ENCODE peak calls at places on chromosome 21, in seven cellular contexts. Z is IMR-90, Q is SK-N-SH, M is A549, G is H1, T is HepG2, L is GM12878. Y is an unnamed sample.

GRCh38 chr21:43644609-43645008 is 14.7 kb downstream of the HSF2BP start:
- DNase-seq in Z (peak), M (peak), L (no peak), Q (no peak), G (no peak), T (no peak), Y (no peak)

GRCh38 chr21:29674343-29674742 is 265.5 kb downstream of the GRIK1 start:
- DNase-seq in G (no peak), T (no peak), M (no peak), L (no peak), Z (no peak), Q (no peak), Y (no peak)

GRCh38 chr21:35658242-35658641 is 402.1 kb downstream of the SETD4 start:
- DNase-seq in Q (no peak), G (no peak), T (no peak), L (no peak), M (no peak), Z (peak), Y (no peak)

GRCh38 chr21:17688912-17689874 is 76.5 kb upstream of the BTG3 start:
- DNase-seq in T (peak), M (peak), Q (no peak), Z (peak), G (no peak), L (no peak), Y (peak)

GRCh38 chr21:14319805-14320204 is 63.1 kb downstream of the HSPA13 start:
- DNase-seq in M (no peak), G (no peak), Q (no peak), L (no peak), T (no peak), Z (no peak), Y (no peak)

GRCh38 chr21:16454371-16454770 is 724.6 kb downstream of the USP25 start:
- DNase-seq in G (no peak), Z (no peak), T (no peak), M (peak), Q (no peak), L (no peak), Y (no peak)

GRCh38 chr21:37463083-37463780 is 96.7 kb downstream of the DYRK1A start:
- DNase-seq in L (peak), T (peak), G (no peak), M (peak), Q (peak), Z (peak), Y (peak)

GRCh38 chr21:41133896-41134522 is 34.0 kb upstream of the BACE2 start:
- DNase-seq in L (no peak), T (peak), Z (peak), Q (peak), G (no peak), M (peak), Y (peak)

GRCh38 chr21:28345934-28346333 is 646.7 kb downstream of the LTN1 start:
- DNase-seq in Q (no peak), L (no peak), G (no peak), T (no peak), M (no peak), Z (no peak), Y (no peak)

GRCh38 chr21:27326293-27326692 is 359.4 kb upstream of the ADAMTS5 start:
- DNase-seq in Q (no peak), M (no peak), T (no peak), G (no peak), Z (no peak), L (no peak), Y (no peak)

GRCh38 chr21:32834825-32835224 is 63.3 kb upstream of the PAXBP1 start:
- DNase-seq in M (no peak), L (no peak), Q (no peak), Z (no peak), G (no peak), T (no peak), Y (no peak)

GRCh38 chr21:24369278-24369677 is 1238.0 kb downstream of the MRPL39 start:
- DNase-seq in Q (no peak), Z (no peak), T (no peak), L (no peak), G (no peak), M (no peak), Y (no peak)

GRCh38 chr21:32533053-32533452 is 52.3 kb downstream of the TCP10L start:
- DNase-seq in T (no peak), M (no peak), L (no peak), Z (no peak), G (no peak), Q (no peak), Y (no peak)

GRCh38 chr21:40422851-40423635 is 423.9 kb downstream of the DSCAM start:
- DNase-seq in G (no peak), M (no peak), L (no peak), Q (peak), Z (no peak), T (no peak), Y (no peak)

GRCh38 chr21:26717146-26717739 is 128.0 kb downstream of the ADAMTS1 start:
- DNase-seq in T (no peak), Q (peak), G (no peak), M (peak), L (no peak), Z (peak), Y (no peak)

GRCh38 chr21:32412998-32413504 is 545 bp downstream of the EVA1C start:
- DNase-seq in M (no peak), Z (no peak), Q (no peak), G (no peak), T (no peak), L (no peak), Y (no peak)

GRCh38 chr21:27393726-27394125 is 426.8 kb upstream of the ADAMTS5 start:
- DNase-seq in G (no peak), L (no peak), T (no peak), Z (peak), M (no peak), Q (no peak), Y (no peak)

GRCh38 chr21:20999567-21000169 is 1.5 kb downstream of the NCAM2 start:
- DNase-seq in Z (peak), Q (peak), G (no peak), L (no peak), T (peak), M (peak), Y (peak)

GRCh38 chr21:26849428-26850115 is 4.4 kb upstream of the ADAMTS1 start:
- DNase-seq in M (peak), T (peak), Q (peak), G (no peak), L (no peak), Z (peak), Y (peak)

GRCh38 chr21:27700974-27701614 is 734.2 kb upstream of the ADAMTS5 start:
- DNase-seq in Q (peak), G (peak), L (no peak), M (peak), T (peak), Z (peak), Y (peak)

GRCh38 chr21:21806711-21807597 is 808.7 kb downstream of the NCAM2 start:
- DNase-seq in M (no peak), G (no peak), L (no peak), Q (peak), Z (no peak), T (no peak), Y (no peak)

GRCh38 chr21:36706482-36706852 is 7.6 kb downstream of the SIM2 start:
- DNase-seq in Z (no peak), T (no peak), Q (no peak), G (no peak), M (no peak), L (no peak), Y (no peak)

GRCh38 chr21:36097427-36098230 is 27.8 kb downstream of the CBR1 start:
- DNase-seq in M (no peak), L (peak), Z (no peak), Q (no peak), G (no peak), T (no peak), Y (peak)

GRCh38 chr21:35014302-35015044 is 34.6 kb downstream of the RUNX1 start:
- DNase-seq in M (no peak), T (no peak), Z (peak), Q (no peak), G (no peak), L (no peak), Y (no peak)

GRCh38 chr21:36247316-36247715 is 72.7 kb upstream of the MORC3 start:
- DNase-seq in G (no peak), M (no peak), Z (peak), L (no peak), T (no peak), Q (no peak), Y (no peak)

GRCh38 chr21:25171438-25171837 is 435.8 kb downstream of the MRPL39 start:
- DNase-seq in Z (peak), Q (no peak), G (no peak), T (no peak), L (no peak), M (no peak), Y (no peak)

GRCh38 chr21:27024971-27025370 is 58.1 kb upstream of the ADAMTS5 start:
- DNase-seq in L (no peak), Q (no peak), Z (peak), M (no peak), G (no peak), T (no peak), Y (no peak)

GRCh38 chr21:19684328-19684727 is 1280.7 kb upstream of the TMPRSS15 start:
- DNase-seq in Z (no peak), L (no peak), Q (peak), M (no peak), T (no peak), G (no peak), Y (no peak)

GRCh38 chr21:40421121-40421520 is 425.8 kb downstream of the DSCAM start:
- DNase-seq in T (no peak), M (no peak), G (no peak), Q (no peak), L (no peak), Z (no peak), Y (no peak)

GRCh38 chr21:37264808-37265207 is 2.3 kb downstream of the VPS26C start:
- DNase-seq in L (no peak), Z (no peak), T (no peak), M (no peak), G (no peak), Q (no peak), Y (no peak)

GRCh38 chr21:40990366-40990765 is 143.4 kb upstream of the DSCAM start:
- DNase-seq in G (no peak), M (no peak), Z (no peak), L (no peak), T (no peak), Q (no peak), Y (no peak)

GRCh38 chr21:25107708-25108107 is 499.6 kb downstream of the MRPL39 start:
- DNase-seq in T (no peak), M (no peak), G (peak), Q (no peak), Z (peak), L (no peak), Y (no peak)

GRCh38 chr21:44299085-44299457 is 782 bp upstream of the PFKL start:
- DNase-seq in Z (peak), Q (no peak), M (no peak), G (no peak), L (no peak), T (no peak), Y (no peak)

GRCh38 chr21:36676039-36676950 is 22.6 kb upstream of the SIM2 start:
- DNase-seq in Q (no peak), Z (no peak), M (no peak), T (no peak), G (no peak), L (no peak), Y (no peak)

GRCh38 chr21:38758815-38759214 is 46.9 kb upstream of the ETS2 start:
- DNase-seq in Q (peak), T (no peak), L (no peak), G (no peak), M (no peak), Z (no peak), Y (no peak)

GRCh38 chr21:38759286-38759872 is 46.4 kb upstream of the ETS2 start:
- DNase-seq in M (no peak), L (no peak), G (no peak), T (no peak), Q (peak), Z (no peak), Y (no peak)

GRCh38 chr21:38760762-38761155 is 45.0 kb upstream of the ETS2 start:
- DNase-seq in Q (no peak), G (no peak), Z (no peak), M (no peak), T (no peak), L (no peak), Y (no peak)

GRCh38 chr21:38761531-38761930 is 44.2 kb upstream of the ETS2 start:
- DNase-seq in M (no peak), Z (no peak), Q (no peak), G (no peak), L (no peak), T (no peak), Y (no peak)

DNA sequence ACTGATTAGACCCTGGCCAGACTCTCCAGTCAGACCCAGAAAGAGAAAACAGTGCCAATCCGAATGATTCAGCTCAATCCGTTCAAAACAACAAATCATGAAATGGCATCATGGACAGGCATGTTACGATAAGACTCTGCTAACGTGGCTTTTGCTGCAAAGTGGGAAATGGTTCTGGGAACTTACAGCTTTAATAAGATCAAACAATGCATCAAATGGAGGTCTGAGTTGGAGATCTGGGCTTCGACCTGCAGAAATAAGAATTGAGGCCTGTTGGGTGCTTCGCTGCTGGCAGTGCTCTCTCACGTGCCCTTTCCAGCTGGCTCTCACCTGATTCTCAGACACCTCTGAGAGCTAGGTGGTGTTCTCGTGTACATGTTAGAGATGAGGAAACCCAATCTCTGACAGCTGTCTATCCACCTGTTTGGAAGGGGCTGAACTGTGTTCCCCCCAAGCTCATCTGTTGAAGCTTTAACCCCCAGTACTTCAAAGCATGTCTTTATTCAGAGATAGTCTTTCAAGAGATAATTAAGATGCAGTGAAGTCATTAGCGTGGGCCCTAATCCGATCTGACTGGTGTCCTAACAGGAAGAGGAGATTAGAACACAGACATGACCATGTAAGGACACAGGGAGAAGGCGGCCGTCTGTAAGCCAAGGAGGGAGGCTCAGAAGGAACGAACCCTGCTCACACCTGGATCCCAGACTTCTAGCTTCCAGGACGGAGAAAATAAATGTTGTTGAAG is 45.5 kb upstream of the ETS2 start:
- DNase-seq in T (no peak), G (no peak), Q (no peak), Z (peak), M (no peak), L (no peak), Y (no peak)
- TF ChIP-seq RFX5 in T (no peak), G (no peak), Q (no peak), Z (no peak), M (no peak), L (no peak), Y (no peak)

GRCh38 chr21:45543710-45544448 is 1.6 kb upstream of the SLC19A1 start:
- DNase-seq in M (no peak), G (no peak), T (no peak), Q (peak), L (no peak), Z (no peak), Y (no peak)

GRCh38 chr21:45542242-45542666 is at the start of gene SLC19A1:
- DNase-seq in G (no peak), M (peak), L (no peak), Q (peak), T (no peak), Z (peak), Y (peak)

GRCh38 chr21:45541221-45542039 is 810 bp downstream of the SLC19A1 start:
- DNase-seq in Z (peak), Q (peak), T (no peak), L (no peak), M (peak), G (no peak), Y (peak)

GRCh38 chr21:45543371-45543709 is 1.1 kb upstream of the SLC19A1 start:
- DNase-seq in M (no peak), Z (no peak), G (no peak), T (no peak), L (no peak), Q (peak), Y (no peak)

GRCh38 chr21:45542667-45543370 is 579 bp upstream of the SLC19A1 start:
- DNase-seq in G (no peak), T (no peak), M (no peak), Q (peak), L (no peak), Z (no peak), Y (no peak)
- TF ChIP-seq RFX5 in G (no peak), T (no peak), M (no peak), Q (no peak), L (no peak), Z (no peak), Y (no peak)

GRCh38 chr21:33940846-33941245 is 25.2 kb upstream of the ATP5PO start:
- DNase-seq in G (no peak), Q (no peak), T (no peak), M (no peak), L (no peak), Z (peak), Y (no peak)

GRCh38 chr21:33937931-33938339 is 22.3 kb upstream of the ATP5PO start:
- DNase-seq in G (no peak), M (no peak), Z (no peak), Q (no peak), L (no peak), T (no peak), Y (no peak)

GRCh38 chr21:33938381-33938780 is 22.8 kb upstream of the ATP5PO start:
- DNase-seq in G (no peak), Z (no peak), Q (no peak), M (no peak), T (no peak), L (no peak), Y (no peak)

GRCh38 chr21:33939224-33939623 is 23.6 kb upstream of the ATP5PO start:
- DNase-seq in L (no peak), Q (no peak), M (no peak), G (no peak), T (no peak), Z (peak), Y (no peak)

GRCh38 chr21:33940164-33940563 is 24.6 kb upstream of the ATP5PO start:
- DNase-seq in L (no peak), T (no peak), G (no peak), Q (no peak), M (no peak), Z (peak), Y (no peak)
- TF ChIP-seq RFX5 in L (no peak), T (no peak), G (no peak), Q (no peak), M (no peak), Z (no peak), Y (no peak)

GRCh38 chr21:42534361-42534900 is 20.8 kb downstream of the SLC37A1 start:
- DNase-seq in Q (peak), Z (no peak), L (no peak), T (no peak), G (no peak), M (no peak), Y (no peak)
- TF ChIP-seq RFX5 in Q (no peak), Z (no peak), L (no peak), T (no peak), G (no peak), M (no peak), Y (no peak)

GRCh38 chr21:42425603-42425985 is 21.9 kb downstream of the UBASH3A start:
- DNase-seq in Q (no peak), T (no peak), G (no peak), M (no peak), L (peak), Z (no peak), Y (no peak)

GRCh38 chr21:42421018-42421793 is 17.5 kb downstream of the UBASH3A start:
- DNase-seq in L (no peak), Z (no peak), M (no peak), T (no peak), Q (no peak), G (no peak), Y (no peak)

GRCh38 chr21:42424848-42425602 is 21.3 kb downstream of the UBASH3A start:
- DNase-seq in G (no peak), M (no peak), Z (no peak), L (no peak), T (no peak), Q (no peak), Y (no peak)

GRCh38 chr21:42423685-42424084 is 20.0 kb downstream of the UBASH3A start:
- DNase-seq in G (no peak), Q (no peak), L (no peak), M (no peak), Z (no peak), T (no peak), Y (no peak)

GRCh38 chr21:42423197-42423675 is 19.5 kb downstream of the UBASH3A start:
- DNase-seq in Z (no peak), M (no peak), L (peak), Q (no peak), G (no peak), T (no peak), Y (no peak)
- TF ChIP-seq RFX5 in Z (no peak), M (no peak), L (no peak), Q (no peak), G (no peak), T (no peak), Y (no peak)

Y was measured in K562.